ENCODE peak calls at places on chromosome 21, in four cellular contexts. I is SK-N-SH, N is stomach, M is transverse colon. W is an unnamed sample.

GRCh38 chr21:42849759-42850412 is 29.5 kb downstream of the WDR4 start:
- DNase-seq in M (no peak), I (no peak), N (no peak), W (no peak)

GRCh38 chr21:23455676-23456075 is 2151.6 kb downstream of the MRPL39 start:
- DNase-seq in I (no peak), M (no peak), N (no peak), W (no peak)

GRCh38 chr21:14064296-14064645 is 146.5 kb downstream of the LIPI start:
- DNase-seq in N (no peak), M (no peak), I (no peak), W (no peak)

GRCh38 chr21:14520535-14520934 is 25.6 kb downstream of the SAMSN1 start:
- DNase-seq in N (no peak), M (no peak), I (no peak), W (no peak)

GRCh38 chr21:28624626-28625025 is 368.1 kb downstream of the LTN1 start:
- DNase-seq in N (peak; percentile 33), I (no peak), M (no peak), W (no peak)

GRCh38 chr21:31326478-31327247 is 17.4 kb downstream of the TIAM1 start:
- DNase-seq in M (peak; percentile 18), I (no peak), N (no peak), W (no peak)

GRCh38 chr21:34911360-34911759 is 137.7 kb downstream of the RUNX1 start:
- DNase-seq in M (no peak), N (no peak), I (no peak), W (no peak)

GRCh38 chr21:32702702-32703101 is 25.1 kb downstream of the SYNJ1 start:
- DNase-seq in M (no peak), N (no peak), I (no peak), W (no peak)

DNA sequence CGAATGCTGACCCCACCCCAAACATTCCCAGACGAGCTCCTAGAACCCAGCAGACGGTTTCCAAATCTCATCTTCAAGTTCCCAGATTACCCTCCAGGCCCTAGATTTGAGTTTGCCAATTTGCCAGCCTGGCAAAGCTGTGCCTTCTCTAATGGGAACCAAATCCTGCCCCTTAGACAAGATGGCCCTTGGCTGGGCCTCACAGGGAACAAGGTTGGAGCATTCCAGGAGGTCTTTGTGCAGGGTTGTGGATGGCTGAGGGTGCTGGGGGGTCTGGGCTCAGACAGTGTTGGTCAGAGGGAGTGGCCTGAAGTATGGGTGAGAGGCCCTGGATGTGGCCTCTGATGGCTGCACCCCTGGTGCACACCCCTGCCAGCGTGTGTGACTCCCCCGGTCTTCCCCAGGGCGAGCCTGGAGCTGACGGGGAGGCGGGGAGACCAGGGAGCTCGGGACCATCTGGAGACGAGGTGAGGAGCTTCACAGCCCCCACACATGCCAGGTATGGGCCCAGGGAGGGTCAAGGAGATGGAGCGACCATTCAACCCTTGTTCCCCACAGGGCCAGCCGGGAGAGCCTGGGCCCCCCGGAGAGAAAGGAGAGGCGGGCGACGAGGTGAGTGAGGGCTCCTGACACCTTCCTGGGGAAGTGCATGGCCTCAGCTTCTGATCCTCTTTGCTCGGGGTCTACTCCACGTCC is 10.2 kb downstream of the COL6A1 start:
- DNase-seq in N (peak; percentile 21), I (no peak), M (no peak), W (no peak)
- H3K27ac ChIP-seq in N (no peak overlapping the region), I (no peak overlapping the region), M (no peak overlapping the region), W (peak overlapping the region; percentile 80)

GRCh38 chr21:36320421-36321324 is 676 bp downstream of the MORC3 start:
- DNase-seq in M (peak; percentile 71), N (peak; percentile 64), I (peak; percentile 81), W (peak; percentile 93)
- TF ChIP-seq EP300 in M (no peak), N (no peak), I (no peak), W (no peak)

DNA sequence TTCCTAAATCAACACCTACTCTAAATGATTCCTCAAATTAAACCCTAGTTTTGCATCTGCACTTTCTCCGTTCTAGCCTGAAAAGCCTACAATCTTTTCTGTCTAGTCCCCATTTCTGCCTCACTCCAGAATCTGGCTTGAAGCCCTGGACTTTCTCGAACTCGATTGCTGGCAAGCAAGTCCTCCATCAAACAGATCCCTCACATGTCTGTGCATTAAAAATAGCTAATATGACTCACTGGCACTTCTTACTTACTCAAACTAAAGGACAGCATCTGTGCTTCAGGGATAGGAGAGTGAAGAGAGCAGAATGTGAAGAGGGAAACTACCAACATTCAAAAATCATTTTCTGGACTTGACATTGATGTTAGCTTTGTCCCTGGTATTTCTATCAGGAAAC is 51.8 kb upstream of the CXADR start:
- DNase-seq in N (no peak), I (no peak), M (no peak), W (no peak)
- TF ChIP-seq POLR2AphosphoS5 in N (no peak), I (no peak), M (no peak), W (peak; percentile 30)

GRCh38 chr21:37159053-37159776 is 86.2 kb downstream of the TTC3 start:
- DNase-seq in M (no peak), I (no peak), N (no peak), W (no peak)
- H3K27ac ChIP-seq in M (peak overlapping the region; percentile 45), I (no peak overlapping the region), N (no peak overlapping the region), W (no peak overlapping the region)

GRCh38 chr21:39094847-39095525 is 88.3 kb downstream of the PSMG1 start:
- DNase-seq in I (no peak), N (no peak), M (no peak), W (no peak)
- TF ChIP-seq EP300 in I (no peak), N (no peak), M (no peak), W (no peak)

GRCh38 chr21:37079211-37079824 is 6.3 kb downstream of the TTC3 start:
- DNase-seq in M (no peak), N (no peak), I (no peak), W (no peak)

GRCh38 chr21:37085726-37086125 is 12.7 kb downstream of the TTC3 start:
- DNase-seq in N (no peak), I (no peak), M (no peak), W (no peak)

GRCh38 chr21:37082375-37082774 is 9.3 kb downstream of the TTC3 start:
- DNase-seq in M (no peak), I (no peak), N (no peak), W (no peak)

GRCh38 chr21:37087188-37087587 is 14.1 kb downstream of the TTC3 start:
- DNase-seq in N (no peak), I (no peak), M (no peak), W (no peak)

GRCh38 chr21:37082856-37083611 is 10.0 kb downstream of the TTC3 start:
- DNase-seq in I (no peak), N (no peak), M (no peak), W (no peak)
- TF ChIP-seq POLR2AphosphoS5 in I (no peak), N (no peak), M (no peak), W (no peak)

GRCh38 chr21:45994086-45994661 is 12.6 kb downstream of the COL6A1 start:
- DNase-seq in I (no peak), N (peak; percentile 17), M (no peak), W (no peak)
- H3K27ac ChIP-seq in I (no peak overlapping the region), N (no peak overlapping the region), M (peak overlapping the region; percentile 45), W (peak overlapping the region; percentile 80)

DNA sequence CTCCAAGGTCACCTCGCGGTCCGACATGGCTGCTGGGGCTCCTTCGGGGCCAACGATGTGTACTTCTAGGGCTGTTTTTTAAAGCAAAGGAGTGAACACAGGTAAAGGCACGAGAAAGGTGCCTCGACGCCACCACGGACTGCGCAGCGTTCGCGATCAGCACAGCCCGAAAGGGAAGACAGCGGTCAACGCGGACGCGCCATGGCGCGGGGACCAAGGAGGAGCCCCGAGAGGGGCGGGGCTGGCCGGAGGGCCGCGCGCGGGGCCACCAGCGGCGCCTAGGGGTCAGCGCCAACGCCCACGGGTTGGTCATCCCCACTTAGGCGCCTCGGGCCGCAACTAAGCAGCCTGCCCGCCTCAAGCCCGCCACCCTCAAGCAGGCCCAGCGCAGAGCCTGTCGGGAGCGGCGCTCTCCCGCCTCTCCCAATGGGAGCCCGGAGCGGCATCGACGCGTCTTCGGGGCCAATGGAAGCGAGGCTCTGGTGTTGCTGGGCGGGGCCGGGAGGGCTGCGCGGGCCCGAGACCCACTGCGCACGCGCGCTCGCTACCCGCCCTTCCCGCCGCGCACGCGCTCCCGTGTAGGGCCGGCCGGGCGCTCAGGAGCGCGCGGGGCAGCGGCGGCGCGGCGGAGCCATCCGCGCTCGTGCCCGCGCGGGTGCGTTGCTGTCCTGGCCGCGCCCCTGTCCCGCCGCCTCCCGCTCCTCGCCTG is at the start of gene DIP2A:
- DNase-seq in I (peak; percentile 100), M (peak; percentile 96), N (peak; percentile 96), W (peak; percentile 98)
- TF ChIP-seq EP300 in I (peak; percentile 18), M (no peak), N (no peak), W (no peak)

W was measured in esophagus muscularis mucosa.